ENCODE peak calls at places on chromosomes 6 and 20, in six cellular contexts. J is GM12892; E is hypothalamus; Z is CD8-positive, alpha-beta memory T cell; G is epithelial cell of esophagus; C is stimulated activated CD4-positive, alpha-beta T cell treated with anti-CD3 and anti-CD28 coated beads, Interleukin-4, amount 100 ng/mL, for 4 hours. U is an unnamed sample.

GRCh38 chr6:13446371-13446770 is 41.0 kb downstream of the GFOD1 start:
- DNase-seq in G (no peak), E (no peak), J (no peak), Z (no peak), C (no peak), U (no peak)

GRCh38 chr20:4814696-4815252 is 93.1 kb downstream of the PRND start:
- DNase-seq in C (peak; percentile 60), E (no peak), J (peak; percentile 52), Z (peak; percentile 87), G (no peak), U (no peak)

GRCh38 chr6:144757299-144757698 is 472.2 kb downstream of the UTRN start:
- DNase-seq in Z (no peak), C (no peak), G (peak; percentile 24), E (no peak), J (no peak), U (no peak)

GRCh38 chr6:92497281-92497680 is 922.1 kb downstream of the EPHA7 start:
- DNase-seq in E (no peak), J (no peak), G (no peak), Z (no peak), C (no peak), U (no peak)

GRCh38 chr6:36314221-36315014 is 22.3 kb downstream of the BNIP5 start:
- DNase-seq in G (peak; percentile 96), C (no peak), Z (no peak), J (no peak), E (no peak), U (no peak)

GRCh38 chr6:106808758-106809157 is 165.8 kb downstream of the CD24 start:
- DNase-seq in E (no peak), Z (no peak), J (no peak), G (no peak), C (no peak), U (no peak)

GRCh38 chr6:27091661-27092315 is 155.7 kb upstream of the PRSS16 start:
- DNase-seq in Z (no peak), C (peak; percentile 29), E (no peak), G (peak; percentile 84), J (peak; percentile 22), U (no peak)

GRCh38 chr6:163427498-163428254 is 13.2 kb downstream of the QKI start:
- DNase-seq in E (no peak), Z (no peak), J (no peak), C (no peak), G (peak; percentile 80), U (no peak)

GRCh38 chr20:36483919-36484808 is 57.2 kb upstream of the MYL9 start:
- DNase-seq in C (no peak), Z (no peak), J (no peak), G (peak; percentile 53), E (no peak), U (peak; percentile 54)

U was measured in posterior cingulate gyrus.